ENCODE peak calls at places on chromosomes 12 and 14, in four cellular contexts. C, W, L and R are unnamed samples. For H3K9me3, the result is how much of the 10 kb centered on the place peaks cover.

GRCh38 chr14:37973031-37973908 is 234.4 kb upstream of the SSTR1 start:
- DNase-seq in C (no peak), L (no peak), W (no peak), R (no peak)

GRCh38 chr12:32846053-32846452 is 50.5 kb downstream of the PKP2 start:
- DNase-seq in W (no peak), C (no peak), L (no peak), R (no peak)

GRCh38 chr14:26281280-26281998 is 316.4 kb downstream of the NOVA1 start:
- DNase-seq in W (peak), L (no peak), C (no peak), R (no peak)

GRCh38 chr12:68259318-68259940 is 6.0 kb upstream of the IL22 start:
- DNase-seq in W (no peak), C (no peak), L (no peak), R (no peak)

GRCh38 chr12:34289431-34290190 is 267.3 kb downstream of the ALG10 start:
- DNase-seq in L (no peak), C (peak), W (no peak), R (peak)

GRCh38 chr12:56634242-56634836 is 4.2 kb upstream of the BAZ2A start:
- DNase-seq in W (peak), L (peak), C (peak), R (no peak)

GRCh38 chr12:131851741-131852550 is 23.8 kb downstream of the MMP17 start:
- DNase-seq in L (no peak), C (no peak), W (no peak), R (no peak)

GRCh38 chr12:80766897-80767296 is 50.2 kb downstream of the MYF5 start:
- DNase-seq in C (no peak), L (no peak), W (no peak), R (no peak)

GRCh38 chr12:130448044-130448821 is 110.5 kb downstream of the PIWIL1 start:
- DNase-seq in W (no peak), L (no peak), C (no peak), R (no peak)

DNA sequence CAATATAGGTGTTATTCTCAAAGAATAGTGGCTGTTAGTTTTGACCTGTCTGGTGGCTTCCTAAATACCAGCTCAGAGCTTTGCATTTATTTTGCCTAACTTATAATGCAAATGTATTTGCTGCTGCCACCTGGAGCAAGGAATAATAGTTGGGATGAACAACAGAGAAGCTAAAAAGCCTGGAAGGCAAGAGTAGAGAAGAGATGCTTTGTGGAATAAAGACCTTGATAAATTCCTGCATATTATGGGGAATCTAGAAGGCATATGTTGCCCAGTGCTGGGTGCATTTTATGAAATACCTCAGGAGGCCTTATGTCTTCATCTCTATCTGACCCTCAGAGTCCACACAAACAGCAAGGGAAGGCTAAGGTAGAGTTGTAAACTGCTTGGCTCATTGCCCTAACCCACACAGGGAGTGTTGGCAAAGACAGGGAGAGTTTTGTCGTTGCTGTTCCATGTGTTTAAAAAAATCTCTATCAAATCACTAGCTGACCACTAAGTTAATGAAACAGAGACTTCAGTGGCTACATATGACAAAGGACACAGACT is 53.7 kb upstream of the SCAF11 start:
- DNase-seq in C (no peak), L (no peak), W (no peak), R (no peak)
- H3K27ac ChIP-seq in C (no peak), L (no peak), W (no peak), R (no peak)

GRCh38 chr14:72404998-72405397 is 472.8 kb downstream of the RGS6 start:
- DNase-seq in W (no peak), C (no peak), L (peak), R (no peak)
- TF ChIP-seq CTCF in W (no peak), C (no peak), L (peak), R (no peak)

GRCh38 chr14:104188727-104189400 is 50.5 kb downstream of the KIF26A start:
- DNase-seq in W (no peak), C (no peak), L (no peak), R (no peak)
- H3K9me3 ChIP-seq in W (under half), C (under half), L (under half), R (under half)

GRCh38 chr14:74429221-74429691 is 3.2 kb upstream of the SYNDIG1L start:
- DNase-seq in C (no peak), L (peak), W (no peak), R (no peak)
- H3K27ac ChIP-seq in C (no peak), L (no peak), W (no peak), R (no peak)

DNA sequence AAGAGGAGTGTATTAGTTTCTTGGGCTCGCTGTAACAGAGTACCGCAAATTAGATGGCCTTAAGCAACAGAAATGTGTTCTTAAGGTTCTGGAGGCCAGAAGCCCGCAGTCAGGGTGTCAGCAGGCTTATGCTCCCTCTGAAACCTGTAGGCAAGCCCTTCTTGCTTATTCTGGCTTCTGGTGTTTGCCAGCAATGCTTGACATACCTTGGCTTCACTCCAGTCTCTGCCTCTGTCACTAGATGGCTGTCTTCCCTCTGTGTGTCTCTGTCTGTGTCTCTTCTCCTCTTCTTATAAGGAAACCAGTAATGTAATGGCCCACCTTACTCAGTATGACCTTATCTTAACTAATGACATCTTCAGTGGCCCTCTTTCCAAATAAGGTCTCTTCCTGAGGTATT is 85.1 kb downstream of the DERA start:
- DNase-seq in C (no peak), W (peak), L (no peak), R (no peak)
- TF ChIP-seq CTCF in C (no peak), W (no peak), L (peak), R (no peak)

DNA sequence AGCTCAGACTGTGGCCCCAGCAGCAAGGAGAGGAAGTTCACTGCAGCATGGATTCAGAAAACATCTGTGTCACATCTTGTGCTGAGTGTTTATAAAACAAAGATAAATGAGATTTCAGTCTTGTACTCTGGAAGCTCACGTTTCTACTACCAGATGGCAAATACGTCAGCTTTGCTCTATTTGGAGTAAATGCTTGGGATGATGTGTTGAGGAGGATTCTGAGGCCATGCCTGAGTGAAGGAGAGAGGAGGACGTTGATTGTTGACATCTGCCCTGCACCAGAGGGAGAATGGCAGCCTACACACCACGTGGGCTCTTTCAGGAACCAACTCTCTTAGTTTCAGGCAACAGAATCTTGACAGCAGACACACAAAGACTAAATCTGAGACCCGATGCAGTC is 188.9 kb downstream of the TMEM132C start:
- DNase-seq in C (no peak), W (no peak), L (no peak), R (no peak)
- H3K9me3 ChIP-seq in C (under half), W (under half), L (under half), R (under half)

DNA sequence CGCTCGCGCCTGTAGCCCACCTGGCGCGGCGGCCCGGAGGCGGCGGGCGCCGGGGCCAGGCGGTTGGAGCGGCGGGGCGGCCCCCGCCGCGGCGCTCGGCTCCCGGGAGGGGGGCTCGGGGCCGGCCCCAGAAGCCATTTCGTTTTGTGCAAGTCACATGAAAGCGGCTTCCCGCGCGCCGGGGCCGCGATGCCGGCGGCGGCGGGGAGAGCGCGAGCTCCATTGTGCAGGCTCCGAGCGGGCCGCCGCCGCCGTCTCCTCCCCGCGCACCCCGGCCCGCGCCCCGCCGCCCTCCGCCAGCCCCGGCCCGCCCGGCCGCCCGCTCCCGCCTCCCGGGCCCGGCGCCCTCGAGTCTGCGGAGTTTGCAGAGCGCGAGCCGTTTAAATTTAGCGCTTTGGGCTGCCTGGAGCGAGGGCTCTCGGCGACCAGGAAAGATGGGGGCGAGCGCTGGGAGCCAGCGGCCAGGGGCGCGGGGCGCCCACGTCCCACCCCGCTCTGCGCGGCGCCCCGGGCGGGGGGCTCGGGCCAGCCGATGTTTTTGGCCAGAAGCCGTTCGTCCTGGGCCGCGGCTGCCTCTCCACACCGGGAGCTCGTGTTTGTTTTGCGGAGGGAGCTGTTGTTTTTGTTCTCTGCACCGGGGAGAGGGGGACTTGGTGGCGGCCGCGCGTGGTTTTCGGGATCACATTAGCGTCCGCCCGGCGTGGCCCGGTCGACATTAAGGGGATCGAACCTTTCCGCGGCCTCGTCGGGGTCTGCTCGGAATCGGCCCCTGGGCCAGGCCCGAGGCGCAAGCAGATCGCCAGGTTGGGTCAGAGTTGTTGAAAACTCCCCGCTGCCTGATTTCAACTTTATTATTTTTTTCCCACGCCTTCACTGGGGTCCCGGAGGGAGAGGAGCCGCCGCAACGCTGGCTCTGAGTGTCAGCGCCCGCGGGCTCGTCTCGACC is 982 bp downstream of the BCL7A start:
- DNase-seq in W (peak), C (peak), L (peak), R (peak)
- H3K27ac ChIP-seq in W (peak), C (peak), L (no peak), R (peak)

DNA sequence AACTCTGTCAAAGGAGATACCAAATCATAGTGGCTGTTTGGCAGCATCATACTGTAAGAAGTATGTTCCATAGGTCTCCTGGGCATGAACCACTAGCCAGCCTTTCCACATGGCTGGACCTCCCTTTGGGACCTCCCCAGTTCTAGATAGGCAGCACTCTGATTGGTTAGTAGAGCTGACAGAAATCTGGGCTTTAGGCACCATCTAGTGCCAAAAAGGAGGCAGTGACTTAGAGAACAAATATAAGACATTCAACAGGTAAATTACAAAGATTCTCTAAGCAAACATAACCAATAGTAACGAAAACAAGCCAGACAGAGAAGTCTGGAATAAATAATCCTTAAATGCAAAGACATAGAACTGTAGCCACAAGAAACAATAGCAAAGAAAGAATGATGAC is 148.0 kb upstream of the PDE3A start:
- DNase-seq in C (no peak), W (no peak), L (peak), R (no peak)
- TF ChIP-seq CTCF in C (peak), W (no peak), L (peak), R (peak)

GRCh38 chr12:46660719-46661118 is 165.1 kb downstream of the SLC38A4 start:
- DNase-seq in L (no peak), W (no peak), C (no peak), R (no peak)

GRCh38 chr12:46663297-46663696 is 162.5 kb downstream of the SLC38A4 start:
- DNase-seq in C (no peak), L (no peak), W (no peak), R (no peak)

GRCh38 chr12:46659844-46660243 is 166.0 kb downstream of the SLC38A4 start:
- DNase-seq in L (no peak), W (no peak), C (no peak), R (no peak)

GRCh38 chr12:46660276-46660675 is 165.5 kb downstream of the SLC38A4 start:
- DNase-seq in C (no peak), L (no peak), W (no peak), R (no peak)

GRCh38 chr12:46661161-46661845 is 164.5 kb downstream of the SLC38A4 start:
- DNase-seq in W (peak), C (no peak), L (peak), R (no peak)
- H3K9me3 ChIP-seq in W (under half), C (under half), L (under half), R (under half)

DNA sequence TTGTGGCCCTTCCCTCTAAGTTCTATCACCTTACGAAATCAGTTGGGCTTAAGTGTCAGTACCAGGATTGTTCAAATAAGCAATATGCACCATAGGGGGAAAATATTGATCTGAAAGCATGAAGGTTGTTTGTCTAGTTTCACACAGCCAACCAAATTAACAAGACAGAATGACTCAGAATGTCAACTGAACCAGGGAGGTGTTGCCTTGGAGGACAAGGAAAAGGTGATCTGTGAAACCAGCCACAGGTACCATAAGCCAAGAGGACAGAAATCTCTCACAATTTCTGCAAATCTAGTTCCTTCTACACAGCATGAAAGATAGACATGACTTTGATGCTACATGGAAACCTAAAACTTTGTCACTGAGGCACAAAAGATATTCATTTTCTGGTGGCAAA is 297.9 kb downstream of the BCL11B start:
- DNase-seq in C (no peak), W (no peak), L (no peak), R (no peak)
- H3K27ac ChIP-seq in C (no peak), W (no peak), L (no peak), R (no peak)